ENCODE peak calls at places on chromosomes 4 and X, in seven cellular contexts. C is HL-60, D is mammary epithelial cell, A is colonic mucosa, B is IMR-90, Y is psoas muscle, I is heart left ventricle. E is an unnamed sample.

GRCh38 chr4:24141836-24142235 is 252.0 kb upstream of the PPARGC1A start:
- DNase-seq in C (no peak), D (no peak), A (no peak), B (no peak), Y (no peak), I (no peak), E (no peak)

GRCh38 chr4:71473541-71474240 is 134.9 kb downstream of the SLC4A4 start:
- DNase-seq in C (no peak), D (no peak), A (no peak), B (no peak), Y (no peak), I (no peak), E (no peak)

GRCh38 chr4:16670726-16671125 is 227.7 kb downstream of the LDB2 start:
- DNase-seq in C (no peak), D (no peak), A (no peak), B (no peak), Y (no peak), I (no peak), E (no peak)

GRCh38 chrX:135194684-135195083 is 23.5 kb upstream of the CT55 start:
- DNase-seq in C (no peak), D (no peak), A (no peak), B (no peak), Y (no peak), I (no peak), E (no peak)

GRCh38 chrX:9874483-9874882 is 88.3 kb downstream of the SHROOM2 start:
- DNase-seq in C (no peak), D (no peak), A (no peak), B (peak), Y (no peak), I (no peak), E (no peak)

GRCh38 chrX:26922278-26922677 is 540.9 kb downstream of the PPP4R3C start:
- DNase-seq in C (no peak), D (no peak), A (no peak), B (no peak), Y (no peak), I (no peak), E (no peak)

GRCh38 chrX:50183891-50184290 is 16.9 kb downstream of the AKAP4 start:
- DNase-seq in C (no peak), D (no peak), A (no peak), B (no peak), Y (no peak), I (no peak), E (no peak)

GRCh38 chrX:56798866-56799864 is 70.1 kb downstream of the NBDY start:
- DNase-seq in C (no peak), D (no peak), A (peak), B (no peak), Y (peak), I (peak), E (no peak)

GRCh38 chr4:150342945-150343344 is 239.0 kb upstream of the MAB21L2 start:
- DNase-seq in C (no peak), D (peak), A (no peak), B (no peak), Y (no peak), I (peak), E (no peak)

GRCh38 chrX:43899878-43900815 is 17.9 kb upstream of the MAOB start:
- DNase-seq in C (no peak), D (no peak), A (no peak), B (no peak), Y (no peak), I (no peak), E (peak)

GRCh38 chr4:161555689-161556660 is 607.8 kb downstream of the FSTL5 start:
- DNase-seq in C (no peak), D (peak), A (no peak), B (peak), Y (no peak), I (no peak), E (no peak)

GRCh38 chrX:78124304-78124703 is 15.1 kb downstream of the TAF9B start:
- DNase-seq in C (no peak), D (no peak), A (no peak), B (no peak), Y (no peak), I (no peak), E (no peak)

GRCh38 chr4:182492456-182492855 is 249.3 kb downstream of the TENM3 start:
- DNase-seq in C (no peak), D (peak), A (no peak), B (peak), Y (no peak), I (no peak), E (no peak)

GRCh38 chrX:39730671-39731389 is 366.9 kb downstream of the BCOR start:
- DNase-seq in C (peak), D (peak), A (peak), B (peak), Y (peak), I (peak), E (peak)

GRCh38 chr4:124206779-124207605 is 505.5 kb downstream of the ANKRD50 start:
- DNase-seq in C (no peak), D (no peak), A (no peak), B (peak), Y (no peak), I (no peak), E (no peak)

GRCh38 chr4:120844528-120844921 is 78.0 kb downstream of the PRDM5 start:
- DNase-seq in C (no peak), D (no peak), A (no peak), B (no peak), Y (no peak), I (no peak), E (no peak)

GRCh38 chr4:106985830-106986229 is 50.3 kb downstream of the DKK2 start:
- DNase-seq in C (no peak), D (no peak), A (no peak), B (no peak), Y (no peak), I (no peak), E (no peak)

GRCh38 chr4:151099976-151100417 is 569 bp downstream of the RPS3A start:
- DNase-seq in C (no peak), D (peak), A (no peak), B (peak), Y (no peak), I (no peak), E (no peak)

GRCh38 chrX:17295788-17296187 is 79.2 kb upstream of the NHS start:
- DNase-seq in C (no peak), D (no peak), A (no peak), B (no peak), Y (no peak), I (no peak), E (no peak)

GRCh38 chr4:41203169-41203568 is 11.2 kb downstream of the APBB2 start:
- DNase-seq in C (no peak), D (no peak), A (no peak), B (peak), Y (no peak), I (no peak), E (no peak)

GRCh38 chr4:61200991-61201526 is 933 bp downstream of the ADGRL3 start:
- DNase-seq in C (peak), D (peak), A (no peak), B (no peak), Y (peak), I (peak), E (no peak)

GRCh38 chrX:134632386-134632785 is 25.9 kb downstream of the PLAC1 start:
- DNase-seq in C (no peak), D (no peak), A (no peak), B (no peak), Y (no peak), I (no peak), E (no peak)

GRCh38 chr4:36088542-36088941 is 155.8 kb downstream of the ARAP2 start:
- DNase-seq in C (no peak), D (no peak), A (no peak), B (no peak), Y (no peak), I (no peak), E (no peak)

GRCh38 chrX:2342878-2343277 is 157.9 kb downstream of the DHRSX start:
- DNase-seq in C (no peak), D (no peak), A (no peak), B (peak), Y (no peak), I (no peak), E (no peak)

GRCh38 chr4:36004231-36004851 is 240.0 kb downstream of the ARAP2 start:
- DNase-seq in C (no peak), D (no peak), A (no peak), B (no peak), Y (no peak), I (no peak), E (no peak)

GRCh38 chrX:44203791-44204190 is 139.7 kb downstream of the EFHC2 start:
- DNase-seq in C (no peak), D (peak), A (no peak), B (no peak), Y (no peak), I (no peak), E (no peak)

GRCh38 chrX:34638116-34638515 is 19.0 kb downstream of the TMEM47 start:
- DNase-seq in C (no peak), D (no peak), A (no peak), B (peak), Y (no peak), I (no peak), E (no peak)

GRCh38 chrX:119292445-119292844 is 56.4 kb downstream of the PGRMC1 start:
- DNase-seq in C (no peak), D (peak), A (no peak), B (no peak), Y (no peak), I (no peak), E (no peak)

GRCh38 chr4:173318648-173319211 is 15.4 kb downstream of the HMGB2 start:
- DNase-seq in C (no peak), D (peak), A (no peak), B (peak), Y (no peak), I (no peak), E (no peak)

GRCh38 chrX:148662014-148662413 is 161.6 kb downstream of the AFF2 start:
- DNase-seq in C (no peak), D (no peak), A (no peak), B (no peak), Y (no peak), I (no peak), E (no peak)

GRCh38 chrX:29661290-29661689 is 554.1 kb upstream of the MAGEB2 start:
- DNase-seq in C (no peak), D (peak), A (no peak), B (peak), Y (no peak), I (no peak), E (no peak)

GRCh38 chr4:827209-828081 is 1.5 kb upstream of the CPLX1 start:
- DNase-seq in C (no peak), D (no peak), A (no peak), B (no peak), Y (peak), I (no peak), E (no peak)

GRCh38 chrX:50430917-50431316 is 39.7 kb downstream of the DGKK start:
- DNase-seq in C (peak), D (no peak), A (no peak), B (no peak), Y (no peak), I (no peak), E (no peak)

GRCh38 chr4:118772149-118773081 is 63.5 kb downstream of the SEC24D start:
- DNase-seq in C (no peak), D (peak), A (no peak), B (peak), Y (no peak), I (no peak), E (no peak)

DNA sequence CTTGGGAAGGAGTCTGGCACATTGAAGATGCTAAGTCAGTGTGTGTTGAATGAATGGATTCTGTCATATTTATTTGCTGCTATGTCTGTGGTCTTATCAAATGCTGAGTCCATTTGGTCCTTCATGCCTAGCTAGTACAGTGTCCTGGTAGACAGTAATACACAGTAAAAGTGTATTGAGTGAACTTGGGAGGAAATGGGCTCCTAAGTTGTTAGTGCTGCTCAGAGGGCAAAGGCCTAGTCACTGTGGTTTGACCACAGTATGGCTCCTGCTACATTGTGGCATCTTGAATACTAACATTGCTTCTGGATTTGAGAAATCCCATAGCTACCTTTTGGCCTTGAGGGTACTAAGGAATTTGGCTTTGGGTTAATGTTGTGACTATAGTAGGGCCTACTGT is 33.9 kb downstream of the MTM1 start:
- DNase-seq in C (no peak), D (no peak), A (no peak), B (no peak), Y (no peak), I (no peak), E (no peak)
- H3K27ac ChIP-seq in C (no peak), D (no peak), A (no peak), B (no peak), Y (no peak), I (no peak), E (no peak)

GRCh38 chr4:15002659-15003440 is 569 bp downstream of the CPEB2 start:
- DNase-seq in C (peak), D (peak), A (peak), B (peak), Y (peak), I (peak), E (peak)

GRCh38 chr4:15003891-15004700 is 1.8 kb downstream of the CPEB2 start:
- DNase-seq in C (peak), D (peak), A (peak), B (no peak), Y (peak), I (peak), E (peak)

GRCh38 chr4:15001825-15002658 is at the start of gene CPEB2:
- DNase-seq in C (peak), D (peak), A (peak), B (peak), Y (peak), I (peak), E (peak)

GRCh38 chr4:15004701-15005301 is 2.5 kb downstream of the CPEB2 start:
- DNase-seq in C (peak), D (peak), A (peak), B (peak), Y (peak), I (peak), E (peak)

GRCh38 chr4:15003441-15003890 is 1.2 kb downstream of the CPEB2 start:
- DNase-seq in C (peak), D (peak), A (peak), B (peak), Y (peak), I (peak), E (no peak)
- H3K27ac ChIP-seq in C (peak), D (peak), A (peak), B (peak), Y (peak), I (peak), E (peak)

DNA sequence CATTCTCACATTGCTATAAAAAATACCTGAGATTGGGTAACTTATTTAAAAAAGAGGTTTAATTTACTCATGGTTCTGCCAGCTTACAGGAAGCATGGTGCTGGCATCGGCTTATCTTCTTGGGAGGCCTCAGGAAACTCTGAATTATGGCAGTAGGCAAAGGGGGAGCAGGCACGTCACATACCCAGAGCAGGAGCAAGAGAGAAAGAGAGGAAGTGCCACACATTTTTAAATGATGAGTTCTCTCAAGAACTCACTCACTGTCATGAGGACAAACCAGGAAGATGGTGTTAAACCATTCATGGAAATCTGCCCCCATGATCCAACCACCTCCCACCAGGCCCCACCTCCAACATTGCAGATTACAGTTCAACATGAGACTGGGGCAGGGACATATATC is 10.0 kb upstream of the AFF1 start:
- DNase-seq in C (peak), D (peak), A (no peak), B (peak), Y (no peak), I (no peak), E (no peak)
- H3K27ac ChIP-seq in C (no peak), D (peak), A (no peak), B (peak), Y (no peak), I (no peak), E (no peak)

DNA sequence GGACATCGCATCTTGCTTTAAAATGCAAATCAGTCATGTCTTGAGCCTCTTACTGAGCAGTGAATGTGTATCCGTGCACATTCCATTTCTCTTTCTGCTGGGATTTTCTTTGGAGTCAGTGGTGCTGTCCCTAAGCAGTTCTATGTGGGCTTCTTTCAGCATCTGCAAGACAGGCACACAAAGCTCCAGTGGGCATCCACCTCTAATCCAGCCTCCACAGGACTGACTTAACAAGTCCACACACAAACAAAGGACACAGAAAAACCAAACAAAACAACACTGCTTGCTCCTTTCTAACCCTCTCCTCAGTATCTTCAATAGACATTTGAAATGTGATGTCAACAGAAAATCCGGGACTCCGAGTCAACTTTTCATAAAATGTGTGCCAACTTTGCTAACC is 20.4 kb downstream of the ETNPPL start:
- DNase-seq in C (no peak), D (no peak), A (no peak), B (no peak), Y (no peak), I (no peak), E (no peak)
- H3K27ac ChIP-seq in C (no peak), D (no peak), A (no peak), B (no peak), Y (no peak), I (no peak), E (peak)

GRCh38 chr4:152508818-152509217 is 27.1 kb downstream of the FBXW7 start:
- DNase-seq in C (no peak), D (no peak), A (no peak), B (no peak), Y (no peak), I (no peak), E (no peak)

GRCh38 chr4:152508386-152508785 is 27.5 kb downstream of the FBXW7 start:
- DNase-seq in C (no peak), D (peak), A (no peak), B (no peak), Y (no peak), I (no peak), E (no peak)

GRCh38 chr4:152510349-152511147 is 25.3 kb downstream of the FBXW7 start:
- DNase-seq in C (no peak), D (no peak), A (no peak), B (no peak), Y (no peak), I (no peak), E (no peak)

GRCh38 chr4:152512483-152512882 is 23.4 kb downstream of the FBXW7 start:
- DNase-seq in C (no peak), D (no peak), A (no peak), B (no peak), Y (no peak), I (no peak), E (no peak)

DNA sequence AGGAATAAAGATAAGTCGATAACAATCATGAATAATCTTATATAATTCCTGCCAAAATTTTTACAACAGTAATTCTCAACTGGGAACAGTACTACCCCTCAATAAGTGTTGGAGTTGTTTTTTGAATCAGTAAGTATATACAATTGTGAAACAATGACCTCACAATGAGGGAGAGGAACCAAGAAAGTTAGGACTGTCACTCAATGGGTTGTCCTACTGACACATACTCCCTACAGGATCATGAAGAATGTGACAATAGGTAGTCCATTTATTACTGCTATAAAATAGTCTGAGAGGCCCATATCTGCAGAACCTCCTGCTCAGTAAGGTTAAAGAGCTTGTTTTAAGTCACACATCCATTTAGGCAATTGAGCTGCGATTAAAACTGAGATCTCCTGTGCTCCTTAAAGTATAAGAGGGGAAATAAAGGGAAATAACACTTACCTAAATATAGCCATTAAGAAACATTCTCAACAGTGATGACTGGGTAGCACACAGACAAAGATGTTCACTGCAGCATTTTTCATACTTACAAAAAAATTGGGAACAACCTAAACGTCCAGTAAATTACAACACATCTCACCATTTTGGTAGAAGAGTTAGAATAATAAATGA is 26.2 kb downstream of the FBXW7 start:
- DNase-seq in C (no peak), D (no peak), A (no peak), B (no peak), Y (no peak), I (no peak), E (no peak)
- H3K27ac ChIP-seq in C (no peak), D (no peak), A (no peak), B (no peak), Y (no peak), I (no peak), E (no peak)

GRCh38 chr4:88535090-88535755 is 11.6 kb upstream of the PYURF start:
- DNase-seq in C (no peak), D (no peak), A (no peak), B (no peak), Y (no peak), I (no peak), E (no peak)
- H3K27ac ChIP-seq in C (no peak), D (peak), A (no peak), B (peak), Y (no peak), I (no peak), E (no peak)

E was measured in caudate nucleus.